ENCODE peak calls at places on chromosomes 6 and 20, in nine cellular contexts. D is head of caudate nucleus; V is H7; I is HEK293T; P is SK-N-DZ; G is anterior cingulate cortex; Y is WTC11; U is stimulated activated CD8-positive, alpha-beta memory T cell treated with anti-CD3 and anti-CD28 coated beads, Interleukin-15, amount 100 ng/mL, for 24 hours; A is left ventricle myocardium inferior. Q is an unnamed sample.

GRCh38 chr20:8187740-8188139 is 55.7 kb downstream of the PLCB1 start:
- DNase-seq in D (no peak), V (no peak), I (no peak), P (no peak), G (no peak), Y (no peak), U (no peak), A (no peak), Q (no peak)

GRCh38 chr20:431012-431904 is 23.2 kb downstream of the RBCK1 start:
- DNase-seq in D (peak), V (peak), I (peak), P (peak), G (peak), Y (peak), U (no peak), A (peak), Q (peak)

GRCh38 chr6:35677456-35677855 is 11.3 kb downstream of the FKBP5 start:
- DNase-seq in D (no peak), V (no peak), I (no peak), P (no peak), G (no peak), Y (no peak), U (no peak), A (no peak), Q (no peak)

GRCh38 chr6:149271348-149272340 is 45.9 kb upstream of the TAB2 start:
- DNase-seq in D (no peak), V (no peak), I (no peak), P (no peak), G (no peak), Y (no peak), U (no peak), A (no peak), Q (no peak)

GRCh38 chr20:43959079-43959919 is 44.6 kb downstream of the TOX2 start:
- DNase-seq in D (no peak), V (no peak), I (no peak), P (no peak), G (no peak), Y (no peak), U (no peak), A (no peak), Q (peak)

GRCh38 chr20:59813126-59813947 is 120.1 kb downstream of the SYCP2 start:
- DNase-seq in D (no peak), V (peak), I (no peak), P (no peak), G (no peak), Y (no peak), U (no peak), A (no peak), Q (no peak)

GRCh38 chr6:11277275-11278206 is 45.1 kb upstream of the NEDD9 start:
- DNase-seq in D (no peak), V (peak), I (no peak), P (no peak), G (no peak), Y (peak), U (no peak), A (no peak), Q (no peak)

GRCh38 chr6:303948-304558 is 11.8 kb downstream of the DUSP22 start:
- DNase-seq in D (no peak), V (peak), I (peak), P (no peak), G (no peak), Y (peak), U (no peak), A (no peak), Q (no peak)

GRCh38 chr20:11394145-11394833 is 523.4 kb upstream of the BTBD3 start:
- DNase-seq in D (no peak), V (no peak), I (no peak), P (no peak), G (no peak), Y (no peak), U (no peak), A (no peak), Q (no peak)

GRCh38 chr6:36104836-36105235 is 25.5 kb upstream of the MAPK13 start:
- DNase-seq in D (no peak), V (no peak), I (no peak), P (no peak), G (no peak), Y (no peak), U (no peak), A (no peak), Q (no peak)

GRCh38 chr20:51660741-51661608 is 107.2 kb downstream of the ATP9A start:
- DNase-seq in D (no peak), V (no peak), I (no peak), P (no peak), G (no peak), Y (no peak), U (no peak), A (no peak), Q (no peak)

GRCh38 chr20:2984956-2985661 is 58.3 kb upstream of the GNRH2 start:
- DNase-seq in D (no peak), V (no peak), I (no peak), P (peak), G (no peak), Y (no peak), U (no peak), A (no peak), Q (peak)

GRCh38 chr20:24153101-24154040 is 164.8 kb upstream of the GGTLC1 start:
- DNase-seq in D (no peak), V (no peak), I (no peak), P (no peak), G (no peak), Y (no peak), U (no peak), A (no peak), Q (no peak)

GRCh38 chr6:68343901-68344300 is 291.2 kb upstream of the ADGRB3 start:
- DNase-seq in D (peak), V (peak), I (peak), P (peak), G (no peak), Y (peak), U (no peak), A (no peak), Q (peak)

GRCh38 chr6:9540534-9541126 is 874.2 kb downstream of the TFAP2A start:
- DNase-seq in D (no peak), V (peak), I (peak), P (peak), G (no peak), Y (no peak), U (no peak), A (no peak), Q (peak)

GRCh38 chr6:75563032-75563431 is 38.6 kb upstream of the SENP6 start:
- DNase-seq in D (no peak), V (peak), I (peak), P (peak), G (no peak), Y (peak), U (no peak), A (no peak), Q (peak)

GRCh38 chr6:138765896-138766487 is 7.6 kb upstream of the CCDC28A start:
- DNase-seq in D (no peak), V (peak), I (peak), P (peak), G (no peak), Y (no peak), U (no peak), A (no peak), Q (no peak)

GRCh38 chr6:54988576-54988975 is 142.0 kb downstream of the FAM83B start:
- DNase-seq in D (no peak), V (no peak), I (no peak), P (no peak), G (no peak), Y (no peak), U (no peak), A (no peak), Q (no peak)

GRCh38 chr6:21873562-21873961 is 280.0 kb downstream of the SOX4 start:
- DNase-seq in D (no peak), V (no peak), I (no peak), P (no peak), G (no peak), Y (no peak), U (no peak), A (no peak), Q (no peak)

GRCh38 chr6:9482030-9482731 is 932.7 kb downstream of the TFAP2A start:
- DNase-seq in D (no peak), V (no peak), I (peak), P (no peak), G (no peak), Y (no peak), U (no peak), A (no peak), Q (no peak)

GRCh38 chr6:16154904-16155303 is 26.0 kb downstream of the MYLIP start:
- DNase-seq in D (no peak), V (no peak), I (no peak), P (no peak), G (no peak), Y (no peak), U (no peak), A (peak), Q (no peak)

GRCh38 chr6:142940487-142940886 is 4.5 kb downstream of the HIVEP2 start:
- DNase-seq in D (no peak), V (no peak), I (no peak), P (no peak), G (no peak), Y (no peak), U (no peak), A (no peak), Q (no peak)

GRCh38 chr6:3376064-3376463 is 80.8 kb downstream of the SLC22A23 start:
- DNase-seq in D (peak), V (no peak), I (no peak), P (no peak), G (no peak), Y (no peak), U (no peak), A (no peak), Q (no peak)

GRCh38 chr6:22642254-22642653 is 72.9 kb downstream of the HDGFL1 start:
- DNase-seq in D (no peak), V (no peak), I (no peak), P (no peak), G (no peak), Y (no peak), U (no peak), A (no peak), Q (no peak)

GRCh38 chr6:153210083-153210482 is 79.0 kb upstream of the RGS17 start:
- DNase-seq in D (no peak), V (no peak), I (no peak), P (no peak), G (no peak), Y (no peak), U (no peak), A (no peak), Q (no peak)

GRCh38 chr20:5078399-5078958 is 41.3 kb downstream of the PCNA start:
- DNase-seq in D (peak), V (no peak), I (no peak), P (no peak), G (no peak), Y (no peak), U (peak), A (peak), Q (peak)

GRCh38 chr6:26660096-26660425 is 515 bp upstream of the ZNF322 start:
- DNase-seq in D (no peak), V (no peak), I (peak), P (no peak), G (no peak), Y (no peak), U (no peak), A (no peak), Q (no peak)

GRCh38 chr6:99662616-99663015 is 56.0 kb downstream of the PRDM13 start:
- DNase-seq in D (no peak), V (no peak), I (no peak), P (no peak), G (no peak), Y (no peak), U (no peak), A (no peak), Q (no peak)

GRCh38 chr6:89058627-89059026 is 21.9 kb upstream of the PNRC1 start:
- DNase-seq in D (no peak), V (no peak), I (no peak), P (no peak), G (no peak), Y (no peak), U (no peak), A (no peak), Q (no peak)

GRCh38 chr6:111683749-111684267 is 78.1 kb upstream of the TRAF3IP2 start:
- DNase-seq in D (no peak), V (no peak), I (no peak), P (no peak), G (no peak), Y (no peak), U (no peak), A (no peak), Q (no peak)